ENCODE peak calls at places on chromosomes 13 and 19, in seven cellular contexts. One of them, this sample, is unnamed.
A peak's percentile ranks its signal among the peaks of the same experiment; 100 is the strongest.

GRCh38 chr19:33273881-33274662 is 28.3 kb downstream of the CEBPA start:
- DNase-seq in SK-N-SH: no peak
- DNase-seq in H1: no peak
- DNase-seq in K562: no peak
- DNase-seq in HCT116: peak; percentile 24
- DNase-seq in GM12878: no peak
- DNase-seq in HepG2: peak; percentile 56
- DNase-seq in this sample: peak; percentile 69

GRCh38 chr19:11578342-11579142 is 1.1 kb upstream of the ACP5 start:
- DNase-seq in SK-N-SH: peak; percentile 43
- DNase-seq in H1: no peak
- DNase-seq in K562: peak; percentile 79
- DNase-seq in HCT116: no peak
- DNase-seq in GM12878: no peak
- DNase-seq in HepG2: peak; percentile 31
- DNase-seq in this sample: no peak

GRCh38 chr13:48230541-48230940 is 2.5 kb upstream of the ITM2B start:
- DNase-seq in SK-N-SH: no peak
- DNase-seq in H1: no peak
- DNase-seq in K562: no peak
- DNase-seq in HCT116: no peak
- DNase-seq in GM12878: no peak
- DNase-seq in HepG2: no peak
- DNase-seq in this sample: no peak

GRCh38 chr13:30730526-30730925 is 4.8 kb upstream of the ALOX5AP start:
- DNase-seq in SK-N-SH: peak; percentile 41
- DNase-seq in H1: no peak
- DNase-seq in K562: no peak
- DNase-seq in HCT116: no peak
- DNase-seq in GM12878: no peak
- DNase-seq in HepG2: peak; percentile 3
- DNase-seq in this sample: no peak

GRCh38 chr13:79799466-79799865 is 318.5 kb downstream of the NDFIP2 start:
- DNase-seq in SK-N-SH: peak; percentile 70
- DNase-seq in H1: no peak
- DNase-seq in K562: no peak
- DNase-seq in HCT116: no peak
- DNase-seq in GM12878: no peak
- DNase-seq in HepG2: no peak
- DNase-seq in this sample: no peak

GRCh38 chr19:46124638-46125115 is at the start of gene IGFL3:
- DNase-seq in SK-N-SH: no peak
- DNase-seq in H1: no peak
- DNase-seq in K562: no peak
- DNase-seq in HCT116: no peak
- DNase-seq in GM12878: no peak
- DNase-seq in HepG2: no peak
- DNase-seq in this sample: no peak

GRCh38 chr19:35169226-35169995 is 14.9 kb downstream of the FXYD5 start:
- DNase-seq in SK-N-SH: no peak
- DNase-seq in H1: no peak
- DNase-seq in K562: no peak
- DNase-seq in HCT116: no peak
- DNase-seq in GM12878: no peak
- DNase-seq in HepG2: no peak
- DNase-seq in this sample: no peak

GRCh38 chr19:7292950-7293794 is 1.0 kb downstream of the INSR start:
- DNase-seq in SK-N-SH: peak; percentile 66
- DNase-seq in H1: no peak
- DNase-seq in K562: peak; percentile 17
- DNase-seq in HCT116: no peak
- DNase-seq in GM12878: no peak
- DNase-seq in HepG2: peak; percentile 21
- DNase-seq in this sample: no peak

GRCh38 chr19:47228937-47229673 is 1.9 kb downstream of the BBC3 start:
- DNase-seq in SK-N-SH: no peak
- DNase-seq in H1: no peak
- DNase-seq in K562: no peak
- DNase-seq in HCT116: no peak
- DNase-seq in GM12878: no peak
- DNase-seq in HepG2: peak; percentile 32
- DNase-seq in this sample: no peak

GRCh38 chr19:6402834-6403608 is 10.1 kb upstream of the GTF2F1 start:
- DNase-seq in SK-N-SH: no peak
- DNase-seq in H1: no peak
- DNase-seq in K562: no peak
- DNase-seq in HCT116: no peak
- DNase-seq in GM12878: no peak
- DNase-seq in HepG2: peak; percentile 58
- DNase-seq in this sample: no peak

GRCh38 chr19:41089955-41090354 is 1.7 kb downstream of the CYP2A13 start:
- DNase-seq in SK-N-SH: no peak
- DNase-seq in H1: peak; percentile 1
- DNase-seq in K562: no peak
- DNase-seq in HCT116: no peak
- DNase-seq in GM12878: no peak
- DNase-seq in HepG2: no peak
- DNase-seq in this sample: peak; percentile 23

GRCh38 chr13:33723365-33723764 is 94.6 kb upstream of the RFC3 start:
- DNase-seq in SK-N-SH: no peak
- DNase-seq in H1: no peak
- DNase-seq in K562: no peak
- DNase-seq in HCT116: no peak
- DNase-seq in GM12878: no peak
- DNase-seq in HepG2: peak; percentile 32
- DNase-seq in this sample: no peak

GRCh38 chr19:30069535-30070197 is 127.6 kb downstream of the URI1 start:
- DNase-seq in SK-N-SH: no peak
- DNase-seq in H1: no peak
- DNase-seq in K562: no peak
- DNase-seq in HCT116: no peak
- DNase-seq in GM12878: no peak
- DNase-seq in HepG2: no peak
- DNase-seq in this sample: no peak

GRCh38 chr13:94345374-94346195 is 133.9 kb downstream of the DCT start:
- DNase-seq in SK-N-SH: peak; percentile 51
- DNase-seq in H1: no peak
- DNase-seq in K562: no peak
- DNase-seq in HCT116: no peak
- DNase-seq in GM12878: no peak
- DNase-seq in HepG2: peak; percentile 22
- DNase-seq in this sample: peak; percentile 25

DNA sequence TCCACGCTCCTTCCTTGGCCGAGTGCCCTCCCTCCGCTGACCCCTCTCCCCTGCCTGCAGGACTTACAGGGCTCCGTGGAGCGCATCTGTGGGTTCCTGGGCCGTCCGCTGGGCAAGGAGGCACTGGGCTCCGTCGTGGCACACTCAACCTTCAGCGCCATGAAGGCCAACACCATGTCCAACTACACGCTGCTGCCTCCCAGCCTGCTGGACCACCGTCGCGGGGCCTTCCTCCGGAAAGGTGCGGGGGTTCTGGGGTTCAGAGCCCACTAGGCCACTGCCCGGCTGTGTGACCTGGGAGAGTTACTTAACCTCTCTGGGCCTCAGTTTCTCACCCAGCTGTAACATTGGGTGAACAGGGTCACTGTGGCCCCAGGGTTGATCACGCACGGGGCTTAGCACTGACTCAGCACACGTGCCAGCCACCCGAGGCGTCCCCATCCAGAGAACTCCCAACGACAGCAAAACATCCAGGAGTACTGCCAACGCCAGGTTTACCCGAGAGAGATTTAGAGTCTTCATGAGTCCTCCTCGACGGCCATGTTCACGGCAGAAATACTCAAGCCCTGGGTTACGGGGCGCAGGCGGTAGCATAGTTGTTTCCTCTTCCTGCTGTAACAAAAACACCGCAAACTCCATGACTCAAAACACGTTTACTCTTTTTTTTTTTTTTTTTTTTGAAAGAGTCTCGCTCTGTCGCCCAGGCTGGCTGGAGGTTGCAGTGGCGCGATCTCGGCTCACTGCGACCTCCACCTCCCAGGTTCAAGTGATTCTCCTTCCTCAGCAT is 9.7 kb upstream of the SPACA4 start:
- DNase-seq in SK-N-SH: no peak
- DNase-seq in H1: no peak
- DNase-seq in K562: no peak
- DNase-seq in HCT116: no peak
- DNase-seq in GM12878: no peak
- DNase-seq in HepG2: no peak
- DNase-seq in this sample: no peak
- TF ChIP-seq JUND in SK-N-SH: no peak
- TF ChIP-seq JUND in H1: no peak
- TF ChIP-seq JUND in K562: no peak
- TF ChIP-seq JUND in HCT116: no peak
- TF ChIP-seq JUND in GM12878: no peak
- TF ChIP-seq JUND in HepG2: no peak
- TF ChIP-seq JUND in this sample: no peak

GRCh38 chr19:44876930-44877530 is 14.0 kb upstream of the TOMM40 start:
- DNase-seq in SK-N-SH: no peak
- DNase-seq in H1: no peak
- DNase-seq in K562: no peak
- DNase-seq in HCT116: no peak
- DNase-seq in GM12878: no peak
- DNase-seq in HepG2: no peak
- DNase-seq in this sample: no peak
- TF ChIP-seq JUND in SK-N-SH: no peak
- TF ChIP-seq JUND in H1: no peak
- TF ChIP-seq JUND in K562: no peak
- TF ChIP-seq JUND in HCT116: no peak
- TF ChIP-seq JUND in GM12878: no peak
- TF ChIP-seq JUND in HepG2: no peak
- TF ChIP-seq JUND in this sample: no peak

GRCh38 chr13:114132419-114133121 is at the start of gene RASA3:
- DNase-seq in SK-N-SH: peak; percentile 99
- DNase-seq in H1: peak; percentile 58
- DNase-seq in K562: peak; percentile 93
- DNase-seq in HCT116: peak; percentile 38
- DNase-seq in GM12878: no peak
- DNase-seq in HepG2: no peak
- DNase-seq in this sample: peak; percentile 87

GRCh38 chr13:114134944-114135610 is 2.7 kb upstream of the RASA3 start:
- DNase-seq in SK-N-SH: no peak
- DNase-seq in H1: no peak
- DNase-seq in K562: no peak
- DNase-seq in HCT116: no peak
- DNase-seq in GM12878: no peak
- DNase-seq in HepG2: no peak
- DNase-seq in this sample: no peak

GRCh38 chr13:114136576-114136975 is 4.2 kb upstream of the RASA3 start:
- DNase-seq in SK-N-SH: no peak
- DNase-seq in H1: no peak
- DNase-seq in K562: no peak
- DNase-seq in HCT116: no peak
- DNase-seq in GM12878: no peak
- DNase-seq in HepG2: no peak
- DNase-seq in this sample: no peak

GRCh38 chr13:114135731-114136171 is 3.3 kb upstream of the RASA3 start:
- DNase-seq in SK-N-SH: no peak
- DNase-seq in H1: no peak
- DNase-seq in K562: no peak
- DNase-seq in HCT116: no peak
- DNase-seq in GM12878: no peak
- DNase-seq in HepG2: no peak
- DNase-seq in this sample: no peak

DNA sequence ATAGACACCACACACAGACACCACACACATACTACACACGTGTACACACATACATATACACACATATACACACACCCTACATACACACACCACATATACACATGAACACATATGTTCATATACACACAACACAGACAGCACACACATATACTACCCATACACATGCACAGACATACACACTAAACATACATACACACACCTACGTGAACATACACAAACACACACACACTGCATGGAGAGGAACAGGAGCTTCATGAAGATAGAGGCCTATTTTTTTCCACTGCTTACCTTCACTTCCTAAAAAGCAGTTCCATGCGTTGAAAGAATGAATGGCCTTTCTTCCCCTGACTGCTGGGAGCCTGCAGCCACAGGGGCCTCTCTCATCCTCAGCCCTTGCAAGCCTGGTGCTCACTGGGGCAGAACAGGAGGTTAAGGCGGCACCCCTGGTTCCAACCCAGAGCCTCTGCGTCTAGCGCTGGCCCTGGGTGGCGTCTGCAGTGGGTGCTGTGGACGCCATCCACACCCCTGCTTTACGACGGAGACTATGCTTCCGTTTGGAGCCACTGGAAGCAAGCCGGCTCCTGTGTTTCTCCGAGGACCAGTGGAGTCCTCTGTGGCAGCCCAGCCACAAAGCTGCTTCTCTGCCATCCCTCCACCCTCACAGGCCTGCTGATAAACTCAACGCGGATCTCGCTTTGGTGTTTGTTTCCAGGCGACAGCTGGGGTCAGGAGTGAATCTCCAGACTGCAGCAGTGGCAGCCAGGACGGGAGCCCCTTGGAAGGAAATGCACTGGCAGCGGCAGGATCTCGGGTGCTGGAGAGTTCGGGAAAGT is 1.9 kb upstream of the RASA3 start:
- DNase-seq in SK-N-SH: no peak
- DNase-seq in H1: no peak
- DNase-seq in K562: no peak
- DNase-seq in HCT116: no peak
- DNase-seq in GM12878: no peak
- DNase-seq in HepG2: no peak
- DNase-seq in this sample: no peak
- TF ChIP-seq JUND in SK-N-SH: no peak
- TF ChIP-seq JUND in H1: no peak
- TF ChIP-seq JUND in K562: no peak
- TF ChIP-seq JUND in HCT116: no peak
- TF ChIP-seq JUND in GM12878: no peak
- TF ChIP-seq JUND in HepG2: no peak
- TF ChIP-seq JUND in this sample: no peak

DNA sequence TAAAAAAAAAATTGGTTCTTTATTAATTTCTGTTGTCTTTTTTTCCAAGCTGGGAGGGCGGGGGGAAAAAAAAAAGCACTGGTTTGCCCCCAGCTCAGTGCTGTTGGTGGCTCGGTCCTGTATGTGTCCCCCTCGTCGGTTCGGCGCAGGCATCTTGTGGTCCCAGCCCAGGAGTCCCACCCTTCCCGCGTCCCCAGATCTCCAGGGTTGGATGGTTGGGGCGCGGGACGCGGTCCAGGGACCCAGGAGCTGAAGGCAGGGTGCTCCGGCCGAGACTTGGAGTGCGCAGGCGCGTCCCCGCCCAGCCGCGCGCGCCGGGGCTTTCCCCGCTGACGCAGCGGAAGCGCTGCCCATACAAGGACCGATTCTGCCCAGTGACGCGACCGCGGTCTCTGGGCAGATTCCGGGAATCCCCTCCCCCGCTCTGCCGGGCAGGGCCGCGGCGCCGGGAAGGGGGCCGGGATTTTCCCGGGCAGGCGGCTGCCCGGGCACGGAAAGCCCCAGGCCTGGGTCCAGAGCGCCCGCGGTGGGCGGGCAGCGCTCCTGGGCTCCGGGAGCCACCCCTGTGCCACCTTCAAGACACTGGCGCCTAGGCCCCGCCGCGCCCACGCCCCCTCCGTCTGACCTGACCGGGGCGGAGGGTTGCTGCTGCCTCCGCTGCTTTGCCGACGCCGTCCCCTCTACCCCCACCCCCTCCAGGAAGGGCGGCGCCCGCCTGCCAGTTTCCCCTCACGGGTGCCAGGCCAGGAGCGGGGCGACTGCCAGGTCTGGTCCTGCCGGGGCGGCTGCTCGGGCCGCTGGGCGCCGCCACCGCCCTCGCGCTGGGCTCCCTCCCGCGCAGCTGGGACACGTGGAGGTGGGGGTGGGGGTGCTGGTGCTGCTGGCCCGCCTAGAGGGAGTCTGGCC is 2.3 kb downstream of the JUNB start:
- DNase-seq in SK-N-SH: peak; percentile 93
- DNase-seq in H1: no peak
- DNase-seq in K562: peak; percentile 79
- DNase-seq in HCT116: peak; percentile 91
- DNase-seq in GM12878: peak; percentile 81
- DNase-seq in HepG2: peak; percentile 86
- DNase-seq in this sample: peak; percentile 93
- TF ChIP-seq JUND in SK-N-SH: peak; percentile 44
- TF ChIP-seq JUND in H1: no peak
- TF ChIP-seq JUND in K562: peak; percentile 64
- TF ChIP-seq JUND in HCT116: no peak
- TF ChIP-seq JUND in GM12878: no peak
- TF ChIP-seq JUND in HepG2: no peak
- TF ChIP-seq JUND in this sample: no peak